ENCODE peak calls at places on chromosomes 11 and 22, in five cellular contexts. One of them, this sample, is unnamed.

GRCh38 chr11:130718118-130718517 is 198.2 kb downstream of the SNX19 start:
- DNase-seq in transverse colon: no peak
- DNase-seq in ovary: no peak
- DNase-seq in endothelial cell of umbilical vein: no peak
- DNase-seq in Peyer's patch: no peak
- DNase-seq in this sample: peak; percentile 56

GRCh38 chr11:97140885-97141494 is 751.2 kb downstream of the JRKL start:
- DNase-seq in transverse colon: no peak
- DNase-seq in endothelial cell of umbilical vein: no peak
- DNase-seq in ovary: no peak
- DNase-seq in Peyer's patch: no peak
- DNase-seq in this sample: no peak

GRCh38 chr11:113693030-113693429 is 13.1 kb downstream of the TMPRSS5 start:
- DNase-seq in ovary: no peak
- DNase-seq in Peyer's patch: no peak
- DNase-seq in transverse colon: no peak
- DNase-seq in endothelial cell of umbilical vein: no peak
- DNase-seq in this sample: no peak

GRCh38 chr11:73760066-73760679 is 701 bp downstream of the RAB6A start:
- DNase-seq in ovary: peak; percentile 78
- DNase-seq in transverse colon: peak; percentile 46
- DNase-seq in endothelial cell of umbilical vein: peak; percentile 49
- DNase-seq in Peyer's patch: peak; percentile 57
- DNase-seq in this sample: peak; percentile 64

GRCh38 chr11:86519064-86519911 is 144.6 kb downstream of the CCDC81 start:
- DNase-seq in transverse colon: no peak
- DNase-seq in ovary: no peak
- DNase-seq in Peyer's patch: no peak
- DNase-seq in endothelial cell of umbilical vein: peak; percentile 91
- DNase-seq in this sample: no peak

GRCh38 chr11:47348859-47349258 is 3.6 kb downstream of the MYBPC3 start:
- DNase-seq in transverse colon: no peak
- DNase-seq in endothelial cell of umbilical vein: no peak
- DNase-seq in ovary: no peak
- DNase-seq in Peyer's patch: no peak
- DNase-seq in this sample: peak; percentile 14

GRCh38 chr11:112440518-112440917 is 179.9 kb upstream of the PLET1 start:
- DNase-seq in ovary: no peak
- DNase-seq in endothelial cell of umbilical vein: no peak
- DNase-seq in transverse colon: no peak
- DNase-seq in Peyer's patch: no peak
- DNase-seq in this sample: no peak

GRCh38 chr22:33472462-33473344 is 414.5 kb upstream of the SYN3 start:
- DNase-seq in transverse colon: no peak
- DNase-seq in ovary: no peak
- DNase-seq in Peyer's patch: no peak
- DNase-seq in endothelial cell of umbilical vein: no peak
- DNase-seq in this sample: no peak

GRCh38 chr22:44620129-44620840 is 81.7 kb upstream of the PRR5 start:
- DNase-seq in Peyer's patch: peak; percentile 87
- DNase-seq in transverse colon: peak; percentile 64
- DNase-seq in ovary: peak; percentile 50
- DNase-seq in endothelial cell of umbilical vein: peak; percentile 46
- DNase-seq in this sample: peak; percentile 88

GRCh38 chr22:36302439-36303114 is 49.6 kb downstream of the APOL1 start:
- DNase-seq in Peyer's patch: no peak
- DNase-seq in transverse colon: no peak
- DNase-seq in endothelial cell of umbilical vein: no peak
- DNase-seq in ovary: no peak
- DNase-seq in this sample: no peak

GRCh38 chr11:121792185-121792584 is 323.8 kb downstream of the BLID start:
- DNase-seq in transverse colon: no peak
- DNase-seq in Peyer's patch: no peak
- DNase-seq in ovary: no peak
- DNase-seq in endothelial cell of umbilical vein: no peak
- DNase-seq in this sample: no peak

GRCh38 chr22:39471421-39472141 is 14.8 kb downstream of the MGAT3 start:
- DNase-seq in endothelial cell of umbilical vein: peak; percentile 8
- DNase-seq in transverse colon: peak; percentile 34
- DNase-seq in ovary: no peak
- DNase-seq in Peyer's patch: peak; percentile 60
- DNase-seq in this sample: no peak

GRCh38 chr11:5280582-5281102 is 10.9 kb upstream of the HBE1 start:
- DNase-seq in endothelial cell of umbilical vein: peak; percentile 96
- DNase-seq in transverse colon: no peak
- DNase-seq in ovary: peak; percentile 62
- DNase-seq in Peyer's patch: peak; percentile 49
- DNase-seq in this sample: peak; percentile 38

GRCh38 chr22:27842994-27843431 is 41.5 kb upstream of the MN1 start:
- DNase-seq in transverse colon: no peak
- DNase-seq in Peyer's patch: peak; percentile 19
- DNase-seq in endothelial cell of umbilical vein: no peak
- DNase-seq in ovary: no peak
- DNase-seq in this sample: no peak

GRCh38 chr11:20584093-20584774 is 15.2 kb upstream of the SLC6A5 start:
- DNase-seq in endothelial cell of umbilical vein: no peak
- DNase-seq in Peyer's patch: no peak
- DNase-seq in ovary: no peak
- DNase-seq in transverse colon: no peak
- DNase-seq in this sample: no peak

GRCh38 chr11:11789735-11790369 is 51.9 kb upstream of the USP47 start:
- DNase-seq in endothelial cell of umbilical vein: peak; percentile 16
- DNase-seq in transverse colon: no peak
- DNase-seq in ovary: no peak
- DNase-seq in Peyer's patch: no peak
- DNase-seq in this sample: no peak

GRCh38 chr22:50422046-50422445 is 52.8 kb downstream of the SBF1 start:
- DNase-seq in Peyer's patch: no peak
- DNase-seq in ovary: no peak
- DNase-seq in endothelial cell of umbilical vein: no peak
- DNase-seq in transverse colon: no peak
- DNase-seq in this sample: no peak

GRCh38 chr22:23233746-23234408 is 53.6 kb downstream of the BCR start:
- DNase-seq in transverse colon: no peak
- DNase-seq in endothelial cell of umbilical vein: no peak
- DNase-seq in ovary: peak; percentile 37
- DNase-seq in Peyer's patch: no peak
- DNase-seq in this sample: peak; percentile 76

GRCh38 chr11:44792171-44792570 is 65.4 kb downstream of the TSPAN18 start:
- DNase-seq in transverse colon: no peak
- DNase-seq in endothelial cell of umbilical vein: no peak
- DNase-seq in Peyer's patch: no peak
- DNase-seq in ovary: no peak
- DNase-seq in this sample: no peak

GRCh38 chr11:16946477-16947282 is 67.5 kb downstream of the PLEKHA7 start:
- DNase-seq in ovary: no peak
- DNase-seq in endothelial cell of umbilical vein: no peak
- DNase-seq in transverse colon: no peak
- DNase-seq in Peyer's patch: no peak
- DNase-seq in this sample: no peak

GRCh38 chr11:13494051-13494450 is 1.7 kb downstream of the PTH start:
- DNase-seq in transverse colon: no peak
- DNase-seq in endothelial cell of umbilical vein: no peak
- DNase-seq in Peyer's patch: no peak
- DNase-seq in ovary: no peak
- DNase-seq in this sample: no peak

GRCh38 chr22:22362939-22363338 is 118.4 kb downstream of the VPREB1 start:
- DNase-seq in transverse colon: no peak
- DNase-seq in endothelial cell of umbilical vein: no peak
- DNase-seq in ovary: no peak
- DNase-seq in Peyer's patch: no peak
- DNase-seq in this sample: no peak

GRCh38 chr11:59901306-59901705 is 22.7 kb downstream of the OOSP3 start:
- DNase-seq in transverse colon: no peak
- DNase-seq in endothelial cell of umbilical vein: peak; percentile 98
- DNase-seq in ovary: no peak
- DNase-seq in Peyer's patch: no peak
- DNase-seq in this sample: no peak

GRCh38 chr22:37301144-37301820 is 19.0 kb downstream of the CYTH4 start:
- DNase-seq in Peyer's patch: no peak
- DNase-seq in transverse colon: no peak
- DNase-seq in ovary: no peak
- DNase-seq in endothelial cell of umbilical vein: no peak
- DNase-seq in this sample: no peak

GRCh38 chr11:3959918-3960295 is 104.4 kb downstream of the STIM1 start:
- DNase-seq in ovary: no peak
- DNase-seq in Peyer's patch: no peak
- DNase-seq in transverse colon: no peak
- DNase-seq in endothelial cell of umbilical vein: no peak
- DNase-seq in this sample: no peak

DNA sequence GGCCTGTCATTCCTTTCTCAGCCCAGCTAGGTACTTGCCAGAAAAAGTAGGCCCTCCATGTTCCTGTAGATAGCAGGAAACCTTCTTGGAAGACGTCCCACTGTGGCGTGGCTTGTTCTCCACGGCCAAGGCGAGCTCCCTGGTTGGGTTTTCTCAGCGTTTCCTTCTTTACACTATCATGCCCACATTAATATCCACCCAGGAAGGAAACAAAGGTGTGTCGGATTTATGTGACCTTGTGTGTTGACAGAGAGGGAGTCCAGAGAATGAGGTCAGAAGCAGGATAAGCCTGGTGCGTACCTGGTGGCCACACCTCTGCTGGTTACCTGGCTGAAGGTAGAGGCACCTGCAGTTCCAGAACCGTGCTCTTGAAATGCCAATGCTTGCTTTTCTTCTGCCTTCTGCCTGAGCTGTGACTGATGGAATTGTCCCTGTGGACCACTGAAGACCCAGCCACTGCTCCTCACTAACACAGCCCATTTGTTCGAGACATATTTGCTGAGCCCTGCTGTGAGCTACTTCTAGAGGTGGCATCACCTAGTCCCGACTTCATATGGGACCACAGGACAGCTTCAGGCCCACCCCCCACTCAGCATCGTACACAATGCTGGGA is 7.9 kb downstream of the ASPHD2 start:
- DNase-seq in transverse colon: peak; percentile 72
- DNase-seq in endothelial cell of umbilical vein: no peak
- DNase-seq in ovary: no peak
- DNase-seq in Peyer's patch: peak; percentile 62
- DNase-seq in this sample: no peak
- H3K27ac ChIP-seq in transverse colon: peak overlapping the region; percentile 70
- H3K27ac ChIP-seq in endothelial cell of umbilical vein: no peak overlapping the region
- H3K27ac ChIP-seq in ovary: no peak overlapping the region
- H3K27ac ChIP-seq in Peyer's patch: peak overlapping the region; percentile 48
- H3K27ac ChIP-seq in this sample: no peak overlapping the region

DNA sequence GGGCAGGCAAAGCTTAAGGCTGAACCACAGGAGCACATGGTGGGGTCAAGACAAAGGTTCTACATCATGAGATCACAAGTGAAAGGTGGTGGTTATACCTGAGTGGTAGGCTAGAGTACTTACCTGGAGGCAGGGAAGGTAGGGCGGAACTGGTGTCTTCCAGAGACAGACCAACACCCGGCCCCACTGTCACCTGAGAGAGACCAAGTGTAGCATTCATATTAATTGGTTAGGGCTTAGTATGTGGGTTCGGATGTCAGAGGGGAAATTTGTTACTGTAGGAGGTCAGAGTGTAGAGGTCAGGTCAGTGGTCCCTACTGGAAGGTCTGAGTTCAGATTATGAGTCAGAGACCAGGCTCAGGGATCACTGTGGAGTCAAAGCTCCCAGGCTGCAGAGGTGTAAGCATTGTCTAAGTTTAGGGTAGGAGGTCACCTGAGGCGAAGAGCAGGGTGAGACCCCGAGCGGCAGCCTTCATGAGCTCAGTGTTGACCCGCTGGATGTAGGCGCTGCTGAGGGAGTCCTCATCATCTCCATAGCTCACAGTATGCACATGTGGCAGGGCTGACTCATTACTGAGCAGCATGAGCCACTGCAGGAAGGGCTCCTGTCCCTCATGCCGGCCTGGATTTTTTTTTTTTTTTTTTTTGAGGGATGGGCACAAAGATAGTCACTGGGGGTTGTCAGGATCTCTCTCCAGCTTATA is 3.2 kb downstream of the TPP1 start:
- DNase-seq in Peyer's patch: no peak
- DNase-seq in ovary: no peak
- DNase-seq in endothelial cell of umbilical vein: no peak
- DNase-seq in transverse colon: no peak
- DNase-seq in this sample: no peak
- TF ChIP-seq POLR2A in Peyer's patch: no peak
- TF ChIP-seq POLR2A in ovary: no peak
- TF ChIP-seq POLR2A in endothelial cell of umbilical vein: no peak
- TF ChIP-seq POLR2A in transverse colon: no peak
- TF ChIP-seq POLR2A in this sample: no peak

DNA sequence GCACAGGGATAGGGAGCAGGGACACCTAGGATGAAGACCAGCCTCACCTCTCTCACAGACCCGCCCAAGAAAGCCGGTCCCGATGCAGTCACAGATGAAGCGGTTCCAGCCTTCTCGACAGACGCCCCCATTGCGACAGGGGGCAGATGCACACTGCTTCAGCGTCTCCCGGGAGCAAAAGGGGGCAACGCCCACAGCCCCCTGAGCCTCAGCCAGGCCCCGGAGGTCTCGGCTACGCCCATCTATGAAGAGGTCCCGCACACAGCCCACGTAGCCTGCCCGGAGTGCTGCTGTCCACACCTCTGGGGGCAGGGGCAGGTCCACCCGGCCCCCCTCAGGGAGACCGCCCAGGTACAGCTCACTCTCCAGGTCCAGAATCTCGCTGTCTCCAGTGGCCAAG is 62.3 kb downstream of the NRXN2 start:
- DNase-seq in ovary: no peak
- DNase-seq in endothelial cell of umbilical vein: no peak
- DNase-seq in transverse colon: no peak
- DNase-seq in Peyer's patch: no peak
- DNase-seq in this sample: no peak
- H3K4me3 ChIP-seq in ovary: no peak overlapping the region
- H3K4me3 ChIP-seq in endothelial cell of umbilical vein: no peak overlapping the region
- H3K4me3 ChIP-seq in transverse colon: no peak overlapping the region
- H3K4me3 ChIP-seq in Peyer's patch: no peak overlapping the region
- H3K4me3 ChIP-seq in this sample: peak overlapping the region; percentile 16

GRCh38 chr11:66121453-66121852 is 51.4 kb downstream of the PACS1 start:
- DNase-seq in endothelial cell of umbilical vein: no peak
- DNase-seq in ovary: no peak
- DNase-seq in transverse colon: no peak
- DNase-seq in Peyer's patch: no peak
- DNase-seq in this sample: no peak

GRCh38 chr11:66124564-66124963 is 54.5 kb downstream of the PACS1 start:
- DNase-seq in Peyer's patch: no peak
- DNase-seq in transverse colon: no peak
- DNase-seq in ovary: no peak
- DNase-seq in endothelial cell of umbilical vein: no peak
- DNase-seq in this sample: no peak

GRCh38 chr11:66123902-66124301 is 53.8 kb downstream of the PACS1 start:
- DNase-seq in Peyer's patch: no peak
- DNase-seq in ovary: no peak
- DNase-seq in endothelial cell of umbilical vein: no peak
- DNase-seq in transverse colon: no peak
- DNase-seq in this sample: no peak

GRCh38 chr11:66126808-66127555 is 56.9 kb downstream of the PACS1 start:
- DNase-seq in transverse colon: peak; percentile 42
- DNase-seq in Peyer's patch: peak; percentile 82
- DNase-seq in ovary: peak; percentile 39
- DNase-seq in endothelial cell of umbilical vein: peak; percentile 76
- DNase-seq in this sample: peak; percentile 75

DNA sequence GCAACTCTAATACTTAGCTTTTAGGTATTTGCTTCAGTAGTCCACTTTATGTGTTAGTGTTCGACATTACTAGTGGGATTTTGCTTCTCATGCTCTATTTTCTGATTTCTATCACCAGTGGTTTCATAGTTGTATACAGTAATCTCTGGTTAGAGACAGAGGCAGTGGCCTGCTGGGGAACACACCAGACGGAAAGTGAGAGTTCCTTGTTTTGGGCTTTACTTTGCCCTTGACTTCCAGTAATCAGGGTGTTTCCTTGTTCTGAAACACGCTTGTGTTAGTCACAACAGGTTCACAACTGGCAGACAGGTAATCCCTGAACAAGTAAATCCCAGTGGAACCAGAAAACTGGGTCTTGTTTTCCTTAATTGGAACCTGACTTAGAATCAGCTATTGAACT is 56.0 kb downstream of the PACS1 start:
- DNase-seq in Peyer's patch: no peak
- DNase-seq in endothelial cell of umbilical vein: no peak
- DNase-seq in ovary: no peak
- DNase-seq in transverse colon: no peak
- DNase-seq in this sample: no peak
- H3K27ac ChIP-seq in Peyer's patch: peak overlapping the region; percentile 41
- H3K27ac ChIP-seq in endothelial cell of umbilical vein: no peak overlapping the region
- H3K27ac ChIP-seq in ovary: no peak overlapping the region
- H3K27ac ChIP-seq in transverse colon: peak overlapping the region; percentile 48
- H3K27ac ChIP-seq in this sample: peak overlapping the region; percentile 63